ENCODE peak calls at places on chromosomes 12 and 14, in six cellular contexts. F is upper lobe of right lung; U is PC-9; W is cardiac septum; Q is stimulated activated CD8-positive, alpha-beta memory T cell treated with anti-CD3 and anti-CD28 coated beads, Interleukin-15, amount 100 ng/mL, for 1 hour; L is dermis blood vessel endothelial cell. T is an unnamed sample.
A peak's percentile ranks its signal among the peaks of the same experiment; 100 is the strongest.

GRCh38 chr14:36505892-36506731 is 13.9 kb downstream of the NKX2-1 start:
- DNase-seq in Q (no peak), F (peak; percentile 78), U (no peak), W (no peak), L (no peak), T (no peak)

GRCh38 chr14:68499451-68499850 is 293.4 kb downstream of the ZFP36L1 start:
- DNase-seq in L (no peak), Q (no peak), U (no peak), F (no peak), W (no peak), T (no peak)

GRCh38 chr12:48686037-48686595 is 4.1 kb upstream of the KANSL2 start:
- DNase-seq in W (no peak), Q (no peak), L (no peak), U (no peak), F (no peak), T (no peak)

GRCh38 chr12:123607756-123608155 is 5.9 kb downstream of the DDX55 start:
- DNase-seq in F (no peak), Q (no peak), W (no peak), L (no peak), U (no peak), T (no peak)

GRCh38 chr14:98775892-98776291 is 496.1 kb downstream of the BCL11B start:
- DNase-seq in L (no peak), F (no peak), W (no peak), U (no peak), Q (no peak), T (no peak)

GRCh38 chr14:92144708-92145107 is 22.9 kb downstream of the CPSF2 start:
- DNase-seq in U (no peak), L (no peak), F (no peak), Q (no peak), W (no peak), T (no peak)

GRCh38 chr12:47321436-47321835 is 241.7 kb upstream of the AMIGO2 start:
- DNase-seq in L (no peak), W (no peak), Q (no peak), F (no peak), U (no peak), T (no peak)

GRCh38 chr14:68663385-68664076 is 129.3 kb downstream of the ZFP36L1 start:
- DNase-seq in L (no peak), Q (no peak), U (no peak), W (no peak), F (no peak), T (no peak)

GRCh38 chr14:90495357-90496276 is 98.8 kb downstream of the CALM1 start:
- DNase-seq in Q (no peak), W (no peak), U (no peak), L (peak; percentile 87), F (no peak), T (peak; percentile 55)

GRCh38 chr14:64970776-64971451 is 1.2 kb downstream of the RAB15 start:
- DNase-seq in L (peak; percentile 53), U (peak; percentile 88), Q (no peak), W (no peak), F (peak; percentile 58), T (no peak)

GRCh38 chr12:54273981-54274380 is 5.9 kb downstream of the CBX5 start:
- DNase-seq in W (no peak), Q (no peak), U (no peak), F (no peak), L (no peak), T (no peak)

GRCh38 chr14:35420036-35420811 is 15.7 kb upstream of the NFKBIA start:
- DNase-seq in W (no peak), U (no peak), L (no peak), F (no peak), Q (no peak), T (no peak)

GRCh38 chr12:53676715-53677611 is 1.1 kb upstream of the ATP5MC2 start:
- DNase-seq in L (peak; percentile 32), F (peak; percentile 73), U (no peak), W (peak; percentile 77), Q (no peak), T (no peak)

GRCh38 chr14:49975286-49975685 is 82.4 kb downstream of the ARF6 start:
- DNase-seq in W (no peak), L (peak; percentile 77), U (peak; percentile 47), F (no peak), Q (no peak), T (no peak)

GRCh38 chr12:21438643-21439042 is 1.2 kb downstream of the PYROXD1 start:
- DNase-seq in U (no peak), L (peak; percentile 23), F (no peak), W (no peak), Q (no peak), T (no peak)

GRCh38 chr12:65881348-65881961 is 57.2 kb downstream of the HMGA2 start:
- DNase-seq in L (peak; percentile 65), Q (no peak), U (no peak), F (no peak), W (peak; percentile 82), T (no peak)

GRCh38 chr14:46250113-46250703 is 401.4 kb downstream of the RPL10L start:
- DNase-seq in U (no peak), F (no peak), W (no peak), L (peak; percentile 22), Q (no peak), T (no peak)

GRCh38 chr12:27344246-27344645 is 11.6 kb downstream of the BMAL2 start:
- DNase-seq in L (no peak), Q (no peak), W (no peak), U (peak; percentile 58), F (no peak), T (no peak)

GRCh38 chr12:30330565-30330964 is 365.1 kb downstream of the IPO8 start:
- DNase-seq in L (no peak), U (no peak), Q (no peak), W (no peak), F (no peak), T (no peak)

GRCh38 chr14:68598621-68599447 is 194.0 kb downstream of the ZFP36L1 start:
- DNase-seq in W (peak; percentile 91), Q (no peak), F (peak; percentile 77), U (peak; percentile 51), L (peak; percentile 95), T (no peak)

GRCh38 chr14:52837451-52837850 is 46.0 kb upstream of the GNPNAT1 start:
- DNase-seq in U (no peak), L (no peak), F (no peak), W (no peak), Q (no peak), T (no peak)

GRCh38 chr12:75953312-75953906 is 78.2 kb downstream of the PHLDA1 start:
- DNase-seq in L (peak; percentile 22), W (no peak), U (peak; percentile 29), Q (no peak), F (no peak), T (no peak)

GRCh38 chr12:113639474-113639873 is 167.8 kb upstream of the LHX5 start:
- DNase-seq in U (no peak), W (no peak), Q (no peak), F (no peak), L (no peak), T (peak; percentile 49)

GRCh38 chr14:100471451-100472093 is 115.6 kb downstream of the BEGAIN start:
- DNase-seq in L (no peak), Q (no peak), U (peak; percentile 49), F (no peak), W (no peak), T (no peak)

GRCh38 chr14:59190372-59190771 is 1.9 kb downstream of the DAAM1 start:
- DNase-seq in F (no peak), U (no peak), Q (no peak), L (peak; percentile 23), W (no peak), T (no peak)

GRCh38 chr14:51507556-51508511 is 143.9 kb upstream of the FRMD6 start:
- DNase-seq in Q (no peak), L (peak; percentile 72), W (no peak), U (no peak), F (peak; percentile 64), T (no peak)

T was measured in mesenteric fat pad.